ENCODE peak calls at places on chromosomes 1 and 21, in seven cellular contexts. Y, P, G, Q, B, L and A are unnamed samples.

GRCh38 chr1:17610713-17611112 is 71.2 kb downstream of the ARHGEF10L start:
- DNase-seq in Y (no peak), B (no peak), G (no peak), L (no peak), P (no peak), Q (no peak), A (no peak)

GRCh38 chr1:245156736-245157505 is 2.1 kb downstream of the KIF26B start:
- DNase-seq in L (peak), Q (no peak), Y (peak), P (no peak), B (peak), G (peak), A (no peak)

GRCh38 chr1:11671205-11671543 is 7.2 kb downstream of the FBXO6 start:
- DNase-seq in L (no peak), P (no peak), Q (no peak), B (no peak), G (no peak), Y (no peak), A (no peak)

GRCh38 chr1:241972703-241973375 is 15.3 kb downstream of the BECN2 start:
- DNase-seq in G (no peak), L (no peak), Q (peak), P (no peak), Y (peak), B (peak), A (no peak)

GRCh38 chr1:160094806-160095205 is 3.6 kb downstream of the IGSF8 start:
- DNase-seq in Y (no peak), L (no peak), B (no peak), G (no peak), Q (no peak), P (no peak), A (no peak)

GRCh38 chr1:84969489-84970250 is 27.2 kb downstream of the MCOLN2 start:
- DNase-seq in P (no peak), Q (no peak), G (no peak), L (no peak), B (no peak), Y (no peak), A (no peak)

GRCh38 chr1:1732381-1732780 is 8.2 kb upstream of the CDK11A start:
- DNase-seq in B (no peak), G (no peak), Y (no peak), Q (no peak), L (no peak), P (no peak), A (no peak)

GRCh38 chr1:228361314-228362140 is 45.1 kb downstream of the TRIM11 start:
- DNase-seq in G (no peak), Q (no peak), B (no peak), Y (peak), L (no peak), P (no peak), A (no peak)

GRCh38 chr1:101259744-101260148 is 22.9 kb downstream of the S1PR1 start:
- DNase-seq in G (no peak), L (no peak), Y (no peak), Q (no peak), B (no peak), P (no peak), A (peak)

GRCh38 chr1:227379555-227379892 is 61.2 kb upstream of the CDC42BPA start:
- DNase-seq in B (no peak), Y (no peak), P (no peak), L (no peak), Q (no peak), G (no peak), A (no peak)

GRCh38 chr1:166920561-166921475 is 44.8 kb upstream of the TADA1 start:
- DNase-seq in Q (peak), G (peak), Y (peak), B (peak), L (peak), P (peak), A (no peak)

GRCh38 chr1:227729881-227730629 is 5.0 kb downstream of the JMJD4 start:
- DNase-seq in L (peak), P (peak), G (peak), B (peak), Y (peak), Q (no peak), A (no peak)

GRCh38 chr1:111937147-111937725 is 52.2 kb downstream of the KCND3 start:
- DNase-seq in L (no peak), Y (no peak), Q (no peak), G (no peak), B (no peak), P (no peak), A (no peak)

DNA sequence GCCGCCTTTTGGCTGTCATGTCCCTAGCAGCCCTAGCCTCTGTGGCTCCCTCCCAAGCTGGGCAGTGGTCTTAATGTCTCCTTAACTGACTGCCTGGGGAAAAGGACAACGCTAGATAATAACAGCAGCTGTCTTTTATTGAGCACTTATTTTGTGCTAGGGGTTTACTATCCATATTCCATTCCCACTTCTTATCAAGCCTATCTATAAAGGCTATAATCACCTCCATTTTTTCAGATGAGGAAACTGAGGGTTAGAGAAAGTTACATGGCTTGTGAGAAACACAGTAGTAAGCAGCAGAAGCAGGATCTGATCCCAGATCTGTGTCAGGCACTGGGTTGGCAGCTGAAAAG is 6.2 kb downstream of the SH3BGRL3 start:
- DNase-seq in L (no peak), B (no peak), Q (no peak), G (no peak), P (no peak), Y (no peak), A (no peak)
- TF ChIP-seq CTCF in L (no peak), B (no peak), Q (no peak), G (no peak), P (no peak), Y (no peak), A (no peak)

GRCh38 chr1:234604726-234605492 is 5.1 kb downstream of the IRF2BP2 start:
- DNase-seq in L (no peak), Q (no peak), G (no peak), P (no peak), Y (no peak), B (no peak), A (no peak)

GRCh38 chr1:234607091-234608025 is 2.6 kb downstream of the IRF2BP2 start:
- DNase-seq in B (no peak), P (peak), Y (peak), Q (no peak), G (no peak), L (peak), A (no peak)

GRCh38 chr1:234606731-234607090 is 3.3 kb downstream of the IRF2BP2 start:
- DNase-seq in B (no peak), Q (no peak), G (no peak), P (no peak), L (no peak), Y (no peak), A (no peak)

GRCh38 chr1:234605493-234605982 is 4.4 kb downstream of the IRF2BP2 start:
- DNase-seq in Q (no peak), B (no peak), Y (no peak), P (no peak), G (no peak), L (no peak), A (no peak)

GRCh38 chr1:234605983-234606730 is 3.8 kb downstream of the IRF2BP2 start:
- DNase-seq in B (peak), Y (no peak), G (no peak), Q (no peak), P (peak), L (no peak), A (no peak)
- TF ChIP-seq CTCF in B (no peak), Y (no peak), G (no peak), Q (no peak), P (no peak), L (no peak), A (peak)

DNA sequence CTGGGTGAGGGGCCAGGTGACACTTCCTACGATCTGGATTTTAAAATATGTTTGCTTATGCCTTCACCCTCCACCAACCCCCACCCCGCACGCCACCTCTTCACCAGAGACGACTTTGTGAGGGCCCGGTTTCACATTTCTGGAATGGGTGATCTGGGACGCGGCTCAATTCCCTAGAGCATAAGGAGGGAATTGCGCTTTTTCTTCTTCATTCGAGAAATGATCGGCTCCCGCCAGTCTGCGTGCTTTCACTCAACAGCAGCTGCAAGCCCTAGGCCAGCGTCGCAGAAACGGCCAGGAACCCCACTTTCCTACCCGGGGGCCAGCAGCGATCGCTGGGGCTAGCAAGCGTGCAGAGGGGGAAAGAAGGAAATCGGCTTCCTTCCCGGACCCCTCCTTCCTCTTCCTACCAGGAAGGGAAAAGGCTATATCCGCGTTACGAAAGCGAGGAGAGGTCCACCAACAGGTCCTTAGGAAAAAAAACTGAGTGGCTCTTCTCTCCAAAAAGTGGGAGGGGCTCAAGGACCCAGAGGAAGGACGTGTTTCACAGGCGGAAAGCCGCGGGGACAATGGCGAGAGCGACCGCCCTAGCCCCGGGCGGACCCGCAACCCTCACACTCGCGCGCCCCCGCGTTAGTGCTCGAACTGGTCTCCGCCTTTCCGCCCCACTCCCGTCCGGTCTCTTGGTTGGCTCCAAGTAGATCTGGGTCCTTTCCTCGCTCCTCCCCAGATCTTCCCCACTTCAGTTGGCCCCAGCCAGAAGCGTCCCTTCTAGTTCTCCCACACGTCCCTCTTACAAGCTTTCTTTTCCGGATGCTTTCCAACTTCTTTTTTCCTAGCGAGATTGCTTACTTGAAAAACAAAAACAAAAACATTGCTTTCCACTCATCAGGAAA is 1.1 kb upstream of the ADAMTS1 start:
- DNase-seq in L (peak), B (peak), Q (peak), G (no peak), P (no peak), Y (peak), A (peak)
- TF ChIP-seq CTCF in L (no peak), B (peak), Q (no peak), G (no peak), P (no peak), Y (no peak), A (peak)

DNA sequence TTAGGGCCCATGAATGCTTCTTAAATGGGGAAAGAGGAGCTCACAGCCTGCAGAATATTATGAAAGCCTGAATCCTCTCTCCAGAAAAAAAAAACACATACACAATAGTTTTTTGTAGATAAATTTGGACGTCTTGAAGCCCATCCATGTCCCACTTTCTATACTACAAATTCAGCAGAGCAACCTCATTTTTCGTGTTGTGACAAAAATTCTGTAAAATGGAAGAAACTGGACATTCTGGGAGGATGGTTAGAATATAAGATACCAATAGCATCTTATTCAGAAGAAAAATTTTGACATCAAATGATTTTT is 102.1 kb downstream of the ZNF281 start:
- DNase-seq in Q (no peak), Y (no peak), L (no peak), P (no peak), B (no peak), G (no peak), A (no peak)
- TF ChIP-seq CTCF in Q (no peak), Y (peak), L (no peak), P (peak), B (no peak), G (no peak), A (no peak)

GRCh38 chr1:8352471-8352845 is 34.5 kb downstream of the SLC45A1 start:
- DNase-seq in L (no peak), G (no peak), B (no peak), Y (no peak), Q (no peak), P (no peak), A (no peak)

GRCh38 chr1:8352886-8353285 is 35.0 kb downstream of the SLC45A1 start:
- DNase-seq in B (no peak), Y (no peak), G (no peak), Q (no peak), L (no peak), P (no peak), A (no peak)

GRCh38 chr1:8353386-8353785 is 35.5 kb downstream of the SLC45A1 start:
- DNase-seq in Y (no peak), L (no peak), P (no peak), G (no peak), B (no peak), Q (no peak), A (no peak)

GRCh38 chr1:8355439-8356255 is 37.7 kb downstream of the SLC45A1 start:
- DNase-seq in Y (no peak), G (no peak), L (no peak), P (no peak), B (no peak), Q (no peak), A (no peak)

GRCh38 chr1:8354038-8354437 is 36.1 kb downstream of the SLC45A1 start:
- DNase-seq in Y (no peak), B (no peak), L (no peak), Q (no peak), G (no peak), P (no peak), A (no peak)
- TF ChIP-seq CTCF in Y (no peak), B (no peak), L (no peak), Q (no peak), G (no peak), P (no peak), A (no peak)

DNA sequence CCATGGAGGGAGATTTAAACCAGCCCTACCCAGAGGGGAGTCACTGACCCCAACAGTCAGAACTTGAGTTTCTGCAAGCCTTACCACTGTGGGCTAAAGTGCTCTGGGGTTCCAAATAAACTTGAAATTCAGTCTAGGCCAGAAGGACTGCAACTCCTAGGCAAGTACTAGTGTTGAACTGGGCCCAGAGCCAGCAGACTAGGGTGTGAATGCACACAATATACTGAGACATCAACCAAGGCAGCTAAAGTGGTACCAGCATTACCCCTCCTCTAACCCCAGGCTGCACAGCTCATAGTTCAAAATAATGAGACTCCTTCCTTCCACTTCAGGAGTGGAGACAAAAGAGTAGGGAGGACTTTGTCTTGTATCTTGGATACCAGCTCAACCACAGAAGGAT is 18.9 kb upstream of the IL20 start:
- DNase-seq in G (no peak), L (no peak), P (no peak), B (no peak), Y (no peak), Q (no peak), A (no peak)
- TF ChIP-seq CTCF in G (no peak), L (no peak), P (no peak), B (no peak), Y (no peak), Q (no peak), A (no peak)

GRCh38 chr1:201025571-201026002 is 2.1 kb upstream of the KIF21B start:
- DNase-seq in L (no peak), B (no peak), Y (no peak), P (peak), Q (no peak), G (no peak), A (no peak)
- TF ChIP-seq CTCF in L (no peak), B (peak), Y (no peak), P (peak), Q (peak), G (peak), A (peak)

DNA sequence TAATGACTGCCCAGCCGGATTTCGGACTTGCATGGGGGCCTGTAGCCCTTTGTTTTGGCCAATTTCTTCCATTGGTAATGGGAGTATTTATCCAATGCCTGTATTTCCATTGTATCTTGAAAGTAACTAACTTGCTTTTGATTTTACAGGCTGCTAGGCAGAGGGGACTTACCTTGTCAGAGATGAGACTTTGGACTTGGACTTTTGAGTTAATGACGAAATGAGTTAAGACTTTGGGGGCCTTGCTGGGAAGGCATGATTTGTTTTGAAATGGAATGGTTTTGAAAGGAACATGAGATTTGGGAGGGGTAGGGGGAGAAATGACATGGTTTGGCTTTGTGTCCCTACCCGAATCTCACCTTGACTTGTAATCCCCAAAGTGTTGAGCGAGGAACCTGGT is 9.6 kb downstream of the UBE2G2 start:
- DNase-seq in G (no peak), Y (no peak), B (no peak), Q (no peak), P (no peak), L (no peak), A (no peak)
- TF ChIP-seq CTCF in G (no peak), Y (no peak), B (no peak), Q (no peak), P (no peak), L (no peak), A (no peak)

GRCh38 chr1:161119379-161120061 is 1.6 kb downstream of the NIT1 start:
- DNase-seq in L (no peak), P (peak), Q (no peak), Y (no peak), B (peak), G (peak), A (peak)
- TF ChIP-seq CTCF in L (no peak), P (peak), Q (peak), Y (no peak), B (peak), G (no peak), A (peak)